ENCODE peak calls at places on chromosome 12, in ten cellular contexts. J is activated CD4-positive, alpha-beta T cell treated with anti-CD3 and anti-CD28 coated beads, Interleukin-2, amount 10 ng/mL, durations not matched to agents 7 days and 5 days; I is left cardiac atrium; Q is stimulated activated CD8-positive, alpha-beta memory T cell treated with anti-CD3 and anti-CD28 coated beads, Interleukin-4, amount 100 ng/mL, for 1 hour; Z is lower leg skin; F is mesenchymal stem cell; R is activated CD4-positive, alpha-beta memory T cell treated with anti-CD3 and anti-CD28 coated beads for 36 hours; X is H9; C is sigmoid colon; G is DMS153. T is an unnamed sample.

GRCh38 chr12:54009171-54010052 is 627 bp downstream of the HOXC8 start:
- DNase-seq in Q (no peak), Z (no peak), C (no peak), R (peak; percentile 36), I (no peak), F (peak; percentile 43), J (no peak), G (no peak), X (no peak), T (no peak)

GRCh38 chr12:115473257-115473956 is 789.4 kb upstream of the TBX3 start:
- DNase-seq in Q (no peak), C (no peak), Z (no peak), I (no peak), R (no peak), G (peak; percentile 51), F (no peak), X (no peak), J (no peak), T (no peak)

GRCh38 chr12:109154485-109155438 is 38.4 kb downstream of the ACACB start:
- DNase-seq in J (peak; percentile 83), F (peak; percentile 62), X (peak; percentile 99), G (peak; percentile 44), R (peak; percentile 89), I (peak; percentile 86), C (peak; percentile 96), Z (peak; percentile 73), Q (peak; percentile 61), T (peak; percentile 52)

GRCh38 chr12:51961834-51962233 is 10.3 kb downstream of the ACVR1B start:
- DNase-seq in Z (no peak), G (no peak), I (no peak), C (no peak), J (no peak), R (no peak), Q (no peak), F (no peak), X (no peak), T (no peak)

GRCh38 chr12:108198043-108198442 is 69.0 kb downstream of the WSCD2 start:
- DNase-seq in Z (no peak), X (peak; percentile 52), J (no peak), C (no peak), G (no peak), I (no peak), Q (no peak), R (no peak), F (no peak), T (no peak)

GRCh38 chr12:53961025-53961761 is 6.5 kb downstream of the HOXC12 start:
- DNase-seq in G (no peak), J (no peak), C (no peak), Z (no peak), I (no peak), R (no peak), F (no peak), X (peak; percentile 79), Q (no peak), T (no peak)

GRCh38 chr12:125015680-125016310 is 22.4 kb downstream of the BRI3BP start:
- DNase-seq in R (no peak), F (no peak), J (no peak), Z (no peak), I (no peak), C (no peak), G (peak; percentile 79), Q (no peak), X (no peak), T (no peak)

GRCh38 chr12:93156091-93156490 is 221.6 kb upstream of the NUDT4 start:
- DNase-seq in Q (no peak), G (peak; percentile 91), I (no peak), X (no peak), R (no peak), F (no peak), C (no peak), Z (no peak), J (no peak), T (no peak)

GRCh38 chr12:133264173-133264572 is 28.5 kb upstream of the ANHX start:
- DNase-seq in R (no peak), F (peak; percentile 1), C (no peak), Q (no peak), J (no peak), Z (no peak), X (no peak), G (no peak), I (no peak), T (no peak)

GRCh38 chr12:108635201-108635996 is 1.7 kb upstream of the SELPLG start:
- DNase-seq in X (peak; percentile 43), F (no peak), Z (no peak), Q (no peak), R (peak; percentile 73), G (no peak), C (no peak), J (peak; percentile 76), I (no peak), T (no peak)

GRCh38 chr12:9721394-9722092 is 11.4 kb downstream of the CLECL1 start:
- DNase-seq in I (no peak), R (no peak), X (no peak), C (no peak), G (no peak), Q (no peak), J (no peak), Z (no peak), F (peak; percentile 65), T (peak; percentile 30)

GRCh38 chr12:69415471-69416275 is 54.5 kb upstream of the FRS2 start:
- DNase-seq in I (peak; percentile 41), X (peak; percentile 82), C (peak; percentile 70), J (peak; percentile 25), R (peak; percentile 15), Q (no peak), Z (peak; percentile 51), G (no peak), F (peak; percentile 78), T (peak; percentile 66)

GRCh38 chr12:117024961-117025480 is 74.2 kb downstream of the TESC start:
- DNase-seq in Z (no peak), G (no peak), F (no peak), R (no peak), X (peak; percentile 23), C (peak; percentile 57), J (no peak), Q (no peak), I (no peak), T (no peak)

GRCh38 chr12:109558374-109559199 is 14.7 kb downstream of the MMAB start:
- DNase-seq in J (no peak), R (no peak), Q (no peak), F (no peak), I (no peak), X (no peak), Z (no peak), C (no peak), G (no peak), T (no peak)

GRCh38 chr12:46445551-46446235 is 73.1 kb upstream of the SLC38A2 start:
- DNase-seq in Z (no peak), C (no peak), J (no peak), I (no peak), F (no peak), G (no peak), Q (no peak), R (no peak), X (no peak), T (peak; percentile 82)

GRCh38 chr12:124797321-124797720 is 66.3 kb downstream of the SCARB1 start:
- DNase-seq in X (no peak), F (no peak), I (no peak), G (no peak), C (no peak), Q (no peak), J (no peak), Z (no peak), R (no peak), T (no peak)

GRCh38 chr12:41514050-41514449 is 325.9 kb downstream of the PDZRN4 start:
- DNase-seq in Q (no peak), I (no peak), Z (no peak), J (no peak), G (peak; percentile 69), F (no peak), X (no peak), C (no peak), R (no peak), T (no peak)

GRCh38 chr12:18703326-18703725 is 34.5 kb downstream of the PLCZ1 start:
- DNase-seq in F (no peak), G (no peak), X (no peak), Z (no peak), R (no peak), Q (no peak), J (no peak), C (no peak), I (no peak), T (no peak)

GRCh38 chr12:57009949-57010626 is 3.7 kb upstream of the ZBTB39 start:
- DNase-seq in Z (no peak), C (no peak), I (no peak), F (no peak), R (no peak), X (no peak), J (no peak), G (no peak), Q (no peak), T (no peak)

GRCh38 chr12:32983968-32984367 is 87.4 kb upstream of the PKP2 start:
- DNase-seq in G (no peak), X (peak; percentile 76), Q (no peak), I (no peak), R (no peak), J (no peak), C (no peak), F (no peak), Z (no peak), T (no peak)

GRCh38 chr12:79433465-79434072 is 257.2 kb downstream of the PAWR start:
- DNase-seq in G (no peak), J (no peak), I (no peak), Q (no peak), Z (no peak), C (no peak), R (no peak), X (no peak), F (no peak), T (no peak)

GRCh38 chr12:54413284-54414190 is 5.5 kb downstream of the ITGA5 start:
- DNase-seq in I (peak; percentile 77), X (no peak), C (peak; percentile 79), Q (peak; percentile 56), F (peak; percentile 69), J (peak; percentile 89), Z (peak; percentile 74), G (no peak), R (peak; percentile 81), T (peak; percentile 74)

GRCh38 chr12:601976-602699 is 61.1 kb downstream of the NINJ2 start:
- DNase-seq in F (no peak), Q (no peak), X (no peak), J (no peak), R (no peak), C (peak; percentile 14), I (no peak), G (no peak), Z (no peak), T (no peak)

GRCh38 chr12:123973552-123974341 is 732 bp downstream of the ZNF664 start:
- DNase-seq in F (no peak), J (peak; percentile 24), Z (no peak), X (peak; percentile 66), Q (no peak), G (no peak), R (peak; percentile 35), C (peak; percentile 71), I (peak; percentile 57), T (peak; percentile 47)

GRCh38 chr12:50621435-50622304 is 116.9 kb downstream of the DIP2B start:
- DNase-seq in G (no peak), Z (no peak), J (no peak), X (no peak), R (no peak), C (no peak), F (no peak), I (no peak), Q (no peak), T (no peak)

GRCh38 chr12:39442895-39443703 is at the start of gene KIF21A:
- DNase-seq in G (peak; percentile 93), C (peak; percentile 92), Q (peak; percentile 70), R (peak; percentile 93), X (peak; percentile 91), F (peak; percentile 94), Z (peak; percentile 76), I (peak; percentile 92), J (peak; percentile 81), T (peak; percentile 95)

GRCh38 chr12:9880532-9880931 is 757 bp upstream of the KLRF2 start:
- DNase-seq in X (no peak), C (no peak), Q (no peak), I (no peak), G (no peak), R (no peak), J (no peak), Z (no peak), F (no peak), T (no peak)

GRCh38 chr12:15584366-15585041 is 204.7 kb downstream of the EPS8 start:
- DNase-seq in C (no peak), G (no peak), F (peak; percentile 70), I (no peak), J (peak; percentile 62), R (peak; percentile 18), X (no peak), Q (no peak), Z (no peak), T (peak; percentile 85)

T was measured in dermis blood vessel endothelial cell.